ENCODE peak calls at places on chromosomes 12 and 14, in five cellular contexts. B, Z, L, A and R are unnamed samples.
A peak's percentile ranks its signal among the peaks of the same experiment; 100 is the strongest.

GRCh38 chr14:51398898-51399297 is 158.9 kb downstream of the TMX1 start:
- DNase-seq in B (no peak), Z (no peak), L (no peak), A (no peak), R (peak; percentile 51)

GRCh38 chr14:101761881-101762529 is 496 bp downstream of the PPP2R5C start:
- DNase-seq in B (peak; percentile 62), Z (peak; percentile 39), L (peak; percentile 46), A (no peak), R (no peak)

GRCh38 chr12:55830601-55831406 is 1.4 kb upstream of the DNAJC14 start:
- DNase-seq in B (peak; percentile 58), Z (peak; percentile 79), L (peak; percentile 75), A (no peak), R (peak; percentile 86)

GRCh38 chr12:103841690-103842584 is 903 bp upstream of the NT5DC3 start:
- DNase-seq in B (peak; percentile 86), Z (peak; percentile 53), L (no peak), A (peak; percentile 49), R (peak; percentile 67)

GRCh38 chr14:53044486-53044885 is 93.6 kb upstream of the FERMT2 start:
- DNase-seq in B (no peak), Z (no peak), L (no peak), A (no peak), R (no peak)

GRCh38 chr12:49535921-49536525 is 2.8 kb upstream of the KCNH3 start:
- DNase-seq in B (no peak), Z (no peak), L (no peak), A (no peak), R (peak; percentile 36)

GRCh38 chr14:85883971-85884370 is 354.0 kb downstream of the FLRT2 start:
- DNase-seq in B (no peak), Z (no peak), L (no peak), A (no peak), R (no peak)

GRCh38 chr12:64793610-64794009 is 30.8 kb upstream of the TBC1D30 start:
- DNase-seq in B (no peak), Z (no peak), L (no peak), A (no peak), R (no peak)

GRCh38 chr14:62645649-62646048 is 399.6 kb downstream of the KCNH5 start:
- DNase-seq in B (no peak), Z (no peak), L (no peak), A (no peak), R (no peak)

GRCh38 chr14:73236157-73236556 is 1.1 kb upstream of the PAPLN start:
- DNase-seq in B (no peak), Z (no peak), L (no peak), A (no peak), R (peak; percentile 56)

GRCh38 chr14:93017898-93018297 is 94.9 kb downstream of the CHGA start:
- DNase-seq in B (no peak), Z (no peak), L (no peak), A (no peak), R (no peak)

GRCh38 chr12:49420556-49420955 is 53.3 kb downstream of the SPATS2 start:
- DNase-seq in B (no peak), Z (no peak), L (no peak), A (no peak), R (no peak)

GRCh38 chr12:94172973-94173372 is 24.6 kb downstream of the PLXNC1 start:
- DNase-seq in B (no peak), Z (no peak), L (no peak), A (no peak), R (no peak)

GRCh38 chr12:20508362-20508761 is 140.0 kb downstream of the PDE3A start:
- DNase-seq in B (no peak), Z (no peak), L (no peak), A (no peak), R (no peak)

GRCh38 chr12:106296179-106296877 is 6.2 kb upstream of the TCP11L2 start:
- DNase-seq in B (no peak), Z (no peak), L (no peak), A (peak; percentile 64), R (no peak)

GRCh38 chr12:45232771-45233372 is 17.0 kb downstream of the ANO6 start:
- DNase-seq in B (peak; percentile 39), Z (no peak), L (no peak), A (peak; percentile 89), R (no peak)

GRCh38 chr14:61698216-61698980 is 3.1 kb downstream of the HIF1A start:
- DNase-seq in B (no peak), Z (no peak), L (peak; percentile 58), A (no peak), R (no peak)

GRCh38 chr14:69818760-69819191 is 21.7 kb upstream of the SLC10A1 start:
- DNase-seq in B (no peak), Z (no peak), L (peak; percentile 78), A (peak; percentile 66), R (no peak)

GRCh38 chr14:50846171-50846880 is 15.4 kb upstream of the NIN start:
- DNase-seq in B (no peak), Z (no peak), L (no peak), A (no peak), R (no peak)

GRCh38 chr14:65565948-65566347 is 153.4 kb downstream of the FUT8 start:
- DNase-seq in B (no peak), Z (no peak), L (no peak), A (no peak), R (no peak)

GRCh38 chr14:43858981-43859380 is 648.1 kb downstream of the FSCB start:
- DNase-seq in B (no peak), Z (no peak), L (no peak), A (no peak), R (no peak)

GRCh38 chr12:112479413-112479812 is 60.7 kb downstream of the PTPN11 start:
- DNase-seq in B (no peak), Z (no peak), L (no peak), A (no peak), R (no peak)

GRCh38 chr14:74459289-74459946 is 33.4 kb upstream of the SYNDIG1L start:
- DNase-seq in B (no peak), Z (no peak), L (peak; percentile 36), A (no peak), R (no peak)

GRCh38 chr12:31368666-31369361 is 42.9 kb upstream of the SINHCAF start:
- DNase-seq in B (no peak), Z (no peak), L (no peak), A (no peak), R (no peak)

GRCh38 chr12:31370645-31371620 is 45.0 kb upstream of the SINHCAF start:
- DNase-seq in B (no peak), Z (no peak), L (no peak), A (no peak), R (no peak)

GRCh38 chr12:31366104-31366621 is 40.2 kb upstream of the SINHCAF start:
- DNase-seq in B (no peak), Z (no peak), L (no peak), A (no peak), R (no peak)

GRCh38 chr12:31369712-31370521 is 44.0 kb upstream of the SINHCAF start:
- DNase-seq in B (no peak), Z (peak; percentile 19), L (no peak), A (no peak), R (no peak)
- H3K4me3 ChIP-seq in B (no peak overlapping the region), Z (peak overlapping the region; percentile 56), L (no peak overlapping the region), A (no peak overlapping the region), R (peak overlapping the region; percentile 5)

DNA sequence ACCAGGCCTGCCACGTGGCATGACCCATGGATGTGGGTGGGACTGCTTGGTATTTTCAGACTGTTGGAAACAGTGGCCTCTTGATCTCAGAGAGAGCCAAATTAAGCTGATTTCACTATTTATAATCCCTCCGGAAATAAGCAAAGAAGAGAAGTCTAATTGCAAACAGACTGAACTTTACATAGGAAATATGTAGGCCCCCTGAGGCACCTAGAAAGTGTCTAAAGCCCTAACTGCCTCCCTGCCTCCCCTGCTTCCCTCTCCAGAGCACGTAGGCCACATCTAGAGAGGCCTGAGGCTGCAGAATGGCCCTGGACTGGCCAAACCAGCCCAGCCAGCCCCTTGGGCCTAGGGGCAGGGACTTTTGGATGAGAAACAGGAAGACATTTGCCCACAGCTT is 123.8 kb downstream of the ZFP36L1 start:
- DNase-seq in B (no peak), Z (no peak), L (peak; percentile 56), A (no peak), R (no peak)
- H3K4me1 ChIP-seq in B (peaks cover 28% of the 10 kb centered on the region), Z (peaks cover 84% of the 10 kb centered on the region), L (peaks cover 45% of the 10 kb centered on the region), A (peaks cover 15% of the 10 kb centered on the region), R (peaks cover 5% of the 10 kb centered on the region)

GRCh38 chr12:118058881-118059644 is 1.9 kb downstream of the WSB2 start:
- DNase-seq in B (no peak), Z (no peak), L (no peak), A (no peak), R (no peak)
- H3K4me3 ChIP-seq in B (peak overlapping the region; percentile 71), Z (peak overlapping the region; percentile 88), L (no peak overlapping the region), A (peak overlapping the region; percentile 81), R (peak overlapping the region; percentile 100)

GRCh38 chr14:105329411-105330200 is 15.1 kb downstream of the PACS2 start:
- DNase-seq in B (no peak), Z (no peak), L (no peak), A (no peak), R (peak; percentile 37)

GRCh38 chr14:105326891-105327694 is 12.5 kb downstream of the PACS2 start:
- DNase-seq in B (no peak), Z (no peak), L (no peak), A (no peak), R (no peak)

GRCh38 chr14:105328070-105328677 is 13.6 kb downstream of the PACS2 start:
- DNase-seq in B (no peak), Z (no peak), L (no peak), A (no peak), R (peak; percentile 69)

GRCh38 chr14:105330491-105330895 is 15.9 kb downstream of the PACS2 start:
- DNase-seq in B (no peak), Z (no peak), L (no peak), A (no peak), R (peak; percentile 73)

DNA sequence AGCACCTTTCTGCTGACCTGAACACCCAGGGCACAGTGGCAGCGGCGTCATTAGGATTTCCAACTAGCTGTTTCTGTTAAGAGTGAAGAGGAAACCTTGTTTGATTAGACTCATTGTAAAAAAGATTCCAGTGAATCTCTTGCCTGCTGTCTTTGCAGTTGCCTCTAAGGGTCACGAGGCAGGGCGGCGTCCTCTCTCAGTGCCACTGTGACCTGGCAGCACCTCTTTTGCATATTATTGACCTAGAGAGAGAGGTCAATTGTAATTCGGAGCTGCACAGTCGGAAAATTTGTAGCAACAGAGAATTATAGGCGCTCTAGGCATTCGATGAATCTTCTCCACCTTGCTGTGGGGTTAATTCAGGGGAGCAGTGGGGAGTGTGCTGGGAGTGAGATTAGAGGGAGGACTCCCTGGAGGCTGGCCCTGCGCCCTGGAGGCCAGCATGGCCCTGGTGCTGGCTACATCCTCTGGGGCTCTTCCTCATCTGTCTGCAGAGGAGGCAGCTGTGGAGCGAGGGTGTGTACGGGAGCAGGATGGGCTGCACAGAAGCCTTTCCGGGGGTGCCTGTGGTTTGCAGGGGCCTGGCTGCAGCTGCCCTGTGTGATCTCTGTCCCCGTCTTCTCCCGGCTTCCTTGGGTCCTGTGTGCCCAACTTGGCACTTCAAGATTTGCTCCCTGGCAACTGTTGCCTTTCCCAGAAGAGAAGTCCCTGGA is 14.3 kb downstream of the PACS2 start:
- DNase-seq in B (peak; percentile 59), Z (no peak), L (no peak), A (no peak), R (no peak)
- H3K4me1 ChIP-seq in B (peaks cover 20% of the 10 kb centered on the region), Z (peaks cover 94% of the 10 kb centered on the region), L (no peaks in the 10 kb centered on the region), A (peaks cover 17% of the 10 kb centered on the region), R (no peaks in the 10 kb centered on the region)

DNA sequence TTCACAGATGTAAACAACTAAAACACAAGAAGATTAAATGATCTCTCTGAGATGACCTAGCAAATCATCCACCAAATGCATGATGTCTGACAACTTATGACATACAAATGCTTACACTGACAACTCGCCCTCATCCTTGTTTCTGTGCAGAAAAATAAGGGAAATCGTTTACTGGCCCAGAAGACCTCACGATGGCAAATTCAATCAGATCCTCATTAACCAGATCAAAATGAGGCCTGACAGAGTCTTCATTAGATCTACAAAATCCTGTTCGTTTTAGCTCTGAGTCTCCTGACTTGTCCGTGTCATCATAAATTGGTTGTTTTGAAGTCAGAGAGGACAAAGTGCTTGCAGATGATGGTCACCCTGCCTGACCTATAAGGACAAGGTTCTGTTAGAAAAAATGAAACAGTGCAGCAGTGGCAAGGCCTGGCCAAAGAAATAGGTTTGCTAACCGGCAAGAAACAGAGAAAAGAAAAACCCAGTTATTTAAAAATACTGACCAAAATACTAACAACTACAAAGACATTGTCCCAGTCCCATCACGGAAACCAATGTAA is 109.5 kb downstream of the BTG1 start:
- DNase-seq in B (no peak), Z (no peak), L (no peak), A (no peak), R (no peak)
- H3K4me3 ChIP-seq in B (no peak overlapping the region), Z (no peak overlapping the region), L (no peak overlapping the region), A (no peak overlapping the region), R (no peak overlapping the region)